ENCODE peak calls at places on chromosomes 7 and 10, in nine cellular contexts. X is body of pancreas; U is HepG2; D is cardiac muscle cell; V is heart left ventricle; I is CD4-positive, alpha-beta memory T cell; Z is A549; W is uterus; B is AG04450. R is an unnamed sample.

GRCh38 chr7:48636391-48637015 is 287.8 kb upstream of the CDC14C start:
- DNase-seq in Z (no peak), B (no peak), I (no peak), X (no peak), D (no peak), V (peak), U (no peak), W (no peak), R (no peak)

GRCh38 chr7:102433319-102434038 is at the start of gene ORAI2:
- DNase-seq in Z (peak), U (no peak), I (peak), X (peak), D (peak), W (peak), B (no peak), V (peak), R (peak)

GRCh38 chr10:126204320-126204719 is 184.0 kb downstream of the ADAM12 start:
- DNase-seq in W (no peak), Z (peak), V (no peak), X (no peak), U (no peak), B (no peak), I (no peak), D (no peak), R (no peak)

GRCh38 chr7:66832531-66833351 is 88.3 kb upstream of the TMEM248 start:
- DNase-seq in I (no peak), Z (no peak), U (no peak), X (no peak), V (no peak), B (no peak), W (no peak), D (no peak), R (no peak)

GRCh38 chr10:86967481-86967941 is 771 bp upstream of the ADIRF start:
- DNase-seq in U (no peak), B (no peak), D (no peak), I (no peak), Z (no peak), X (no peak), V (peak), W (no peak), R (no peak)

GRCh38 chr7:134502463-134502862 is 24.9 kb upstream of the AKR1B10 start:
- DNase-seq in W (peak), V (peak), U (no peak), B (no peak), D (peak), I (no peak), X (peak), Z (no peak), R (peak)

GRCh38 chr7:149822353-149822943 is 15.7 kb upstream of the ZNF862 start:
- DNase-seq in V (peak), X (no peak), I (no peak), Z (no peak), U (no peak), B (no peak), D (no peak), W (no peak), R (no peak)

GRCh38 chr10:70561558-70561957 is 41.0 kb downstream of the PRF1 start:
- DNase-seq in X (no peak), Z (no peak), U (no peak), D (no peak), V (peak), I (no peak), W (no peak), B (no peak), R (no peak)

GRCh38 chr10:95821766-95822165 is 65.8 kb downstream of the ENTPD1 start:
- DNase-seq in D (no peak), I (no peak), Z (no peak), U (no peak), W (no peak), B (no peak), X (no peak), V (no peak), R (no peak)

GRCh38 chr7:31734456-31734855 is 47.4 kb downstream of the PPP1R17 start:
- DNase-seq in V (no peak), X (no peak), Z (no peak), W (no peak), B (no peak), U (no peak), I (no peak), D (no peak), R (no peak)

GRCh38 chr7:1847260-1848001 is 177.4 kb downstream of the ELFN1 start:
- DNase-seq in W (no peak), U (no peak), V (peak), I (no peak), Z (no peak), B (no peak), X (peak), D (no peak), R (no peak)

GRCh38 chr10:44066211-44066837 is 318.6 kb downstream of the CXCL12 start:
- DNase-seq in V (no peak), B (no peak), W (no peak), X (no peak), Z (no peak), D (no peak), U (no peak), I (no peak), R (no peak)

GRCh38 chr10:55628260-55628701 is 732.8 kb downstream of the ZWINT start:
- DNase-seq in W (no peak), U (no peak), Z (no peak), I (no peak), B (no peak), X (no peak), V (peak), D (no peak), R (peak)

GRCh38 chr7:24930856-24931255 is 49.1 kb downstream of the OSBPL3 start:
- DNase-seq in W (no peak), V (no peak), Z (no peak), X (no peak), U (no peak), B (no peak), D (no peak), I (no peak), R (no peak)

GRCh38 chr7:24931787-24932186 is 48.2 kb downstream of the OSBPL3 start:
- DNase-seq in D (no peak), V (no peak), X (no peak), W (no peak), I (no peak), U (no peak), B (no peak), Z (no peak), R (no peak)

GRCh38 chr7:24933298-24933697 is 46.7 kb downstream of the OSBPL3 start:
- DNase-seq in X (no peak), I (no peak), D (no peak), Z (no peak), U (no peak), V (no peak), B (no peak), W (no peak), R (no peak)

GRCh38 chr7:24932389-24932788 is 47.6 kb downstream of the OSBPL3 start:
- DNase-seq in X (no peak), D (no peak), V (no peak), U (no peak), I (no peak), W (no peak), Z (no peak), B (no peak), R (no peak)

DNA sequence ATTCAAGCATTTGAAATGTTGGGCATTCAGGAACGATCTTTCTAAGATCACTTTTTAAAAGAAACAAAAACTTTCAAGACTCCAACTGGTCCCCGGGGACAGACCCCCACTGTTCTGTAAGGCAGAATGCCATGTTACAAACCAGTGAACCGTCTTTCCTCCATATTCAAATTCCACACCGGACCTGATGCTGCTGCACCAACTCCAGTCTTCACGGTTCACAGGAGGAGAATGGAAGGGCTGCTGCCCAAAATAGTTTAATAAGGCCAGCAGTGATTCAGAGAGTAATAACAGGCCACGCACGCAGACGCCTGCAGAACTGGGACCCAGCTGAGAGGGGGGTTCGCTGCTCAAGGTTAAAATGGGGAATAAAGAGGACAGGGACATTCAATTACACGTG is 47.2 kb downstream of the OSBPL3 start:
- DNase-seq in D (no peak), W (no peak), V (no peak), I (no peak), X (no peak), U (no peak), B (no peak), Z (no peak), R (no peak)
- H3K27ac ChIP-seq in D (no peak), W (no peak), V (no peak), I (no peak), X (no peak), U (no peak), B (no peak), Z (no peak), R (no peak)

GRCh38 chr10:35195361-35196306 is 69.0 kb downstream of the CREM start:
- DNase-seq in I (peak), D (peak), W (peak), Z (peak), V (peak), B (peak), X (peak), U (peak), R (peak)
- H3K4me3 ChIP-seq in I (peak), D (peak), W (peak), Z (peak), V (peak), B (peak), X (no peak), U (peak), R (peak)

GRCh38 chr10:132707121-132707775 is 78.7 kb downstream of the NKX6-2 start:
- DNase-seq in V (no peak), Z (no peak), B (no peak), U (peak), W (no peak), D (no peak), I (no peak), X (peak), R (no peak)
- H3K27ac ChIP-seq in V (no peak), Z (no peak), B (no peak), U (no peak), W (no peak), D (no peak), I (no peak), X (no peak), R (no peak)

DNA sequence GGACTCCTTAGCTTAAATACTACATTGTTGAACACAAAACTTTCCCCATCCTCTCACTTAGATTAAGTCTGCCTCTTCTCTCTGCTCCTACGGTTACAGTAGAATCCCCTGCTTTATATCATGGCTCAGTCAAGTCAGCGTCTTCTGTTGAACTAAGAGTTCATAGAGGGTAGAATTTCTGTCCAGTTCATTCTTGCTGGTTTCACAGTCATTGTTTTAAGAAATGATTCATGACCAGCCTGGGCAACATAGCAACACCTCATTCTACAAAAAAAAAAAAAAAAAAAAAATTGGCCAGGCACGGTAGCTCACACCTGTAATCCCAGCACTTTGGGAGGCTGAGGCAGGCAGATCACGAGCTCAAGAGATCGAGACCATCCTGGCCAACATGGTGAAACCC is 3.7 kb upstream of the ZFYVE27 start:
- DNase-seq in I (no peak), W (no peak), U (no peak), Z (no peak), D (no peak), V (no peak), X (no peak), B (no peak), R (no peak)
- H3K4me3 ChIP-seq in I (no peak), W (no peak), U (no peak), Z (no peak), D (no peak), V (no peak), X (no peak), B (no peak), R (no peak)

GRCh38 chr10:22690158-22690557 is 24.2 kb downstream of the PIP4K2A start:
- DNase-seq in X (no peak), W (no peak), B (no peak), V (no peak), D (no peak), Z (no peak), I (no peak), U (no peak), R (no peak)
- H3K27ac ChIP-seq in X (no peak), W (no peak), B (no peak), V (no peak), D (no peak), Z (no peak), I (peak), U (no peak), R (no peak)

GRCh38 chr10:132579027-132579859 is 41.7 kb downstream of the INPP5A start:
- DNase-seq in D (no peak), I (no peak), W (no peak), Z (no peak), B (no peak), U (no peak), V (no peak), X (no peak), R (no peak)
- H3K4me3 ChIP-seq in D (no peak), I (no peak), W (no peak), Z (no peak), B (no peak), U (no peak), V (no peak), X (no peak), R (no peak)

GRCh38 chr10:128926693-128927092 is 540.3 kb upstream of the MGMT start:
- DNase-seq in V (peak), B (no peak), W (peak), D (no peak), Z (no peak), U (no peak), I (no peak), X (no peak), R (no peak)
- H3K27ac ChIP-seq in V (peak), B (no peak), W (peak), D (no peak), Z (no peak), U (no peak), I (no peak), X (no peak), R (no peak)

R was measured in testis.